ENCODE peak calls at places on chromosomes 11 and 22, in six cellular contexts. U is fibroblast of lung, B is thoracic aorta, X is pancreas, A is HAP-1, L is HL-60. I is an unnamed sample. For H3K27me3, the result is how much of the 10 kb centered on the place peaks cover.

GRCh38 chr11:113184498-113184897 is 129.9 kb upstream of the TTC12 start:
- DNase-seq in L (no peak), B (no peak), U (peak), A (no peak), X (no peak), I (no peak)

GRCh38 chr11:57348636-57349323 is 10.6 kb downstream of the P2RX3 start:
- DNase-seq in A (no peak), U (no peak), X (no peak), B (no peak), L (no peak), I (no peak)

GRCh38 chr11:58573451-58574104 is 2.1 kb downstream of the LPXN start:
- DNase-seq in A (no peak), X (no peak), L (peak), U (peak), B (peak), I (no peak)

GRCh38 chr11:12725863-12726666 is 51.8 kb downstream of the TEAD1 start:
- DNase-seq in U (peak), A (no peak), B (no peak), X (no peak), L (no peak), I (no peak)

GRCh38 chr11:19191530-19192169 is 10.1 kb downstream of the CSRP3 start:
- DNase-seq in A (no peak), U (no peak), X (peak), B (no peak), L (no peak), I (no peak)

GRCh38 chr11:90134420-90135003 is at the start of gene NAALAD2:
- DNase-seq in U (peak), L (no peak), A (peak), B (no peak), X (peak), I (peak)

GRCh38 chr11:44842219-44842618 is 108.5 kb downstream of the TP53I11 start:
- DNase-seq in A (no peak), L (no peak), B (no peak), U (peak), X (no peak), I (no peak)

GRCh38 chr11:35911616-35912165 is 32.2 kb upstream of the LDLRAD3 start:
- DNase-seq in U (no peak), L (no peak), A (no peak), X (no peak), B (no peak), I (no peak)

GRCh38 chr11:13114566-13115465 is 105.7 kb downstream of the RASSF10 start:
- DNase-seq in L (peak), X (peak), B (no peak), U (no peak), A (peak), I (peak)

GRCh38 chr22:44361391-44362126 is 48.8 kb upstream of the SHISAL1 start:
- DNase-seq in U (no peak), B (no peak), A (no peak), X (no peak), L (no peak), I (no peak)

GRCh38 chr11:105244157-105244820 is 104.7 kb upstream of the CARD18 start:
- DNase-seq in X (no peak), B (peak), U (peak), L (no peak), A (no peak), I (no peak)

GRCh38 chr22:42275176-42275575 is 4.7 kb upstream of the TCF20 start:
- DNase-seq in A (no peak), B (no peak), L (no peak), X (no peak), U (no peak), I (no peak)

GRCh38 chr11:31884080-31884479 is 73.0 kb upstream of the PAX6 start:
- DNase-seq in U (no peak), B (no peak), L (no peak), A (no peak), X (no peak), I (no peak)

GRCh38 chr22:29748248-29748893 is 18.4 kb downstream of the ZMAT5 start:
- DNase-seq in X (no peak), A (no peak), U (no peak), L (peak), B (no peak), I (no peak)

GRCh38 chr22:28072066-28072465 is 153.0 kb upstream of the PITPNB start:
- DNase-seq in B (no peak), L (no peak), A (no peak), X (no peak), U (no peak), I (no peak)

GRCh38 chr11:2580061-2580421 is 119.8 kb downstream of the KCNQ1OT1 start:
- DNase-seq in L (no peak), B (no peak), U (no peak), X (no peak), A (peak), I (peak)

GRCh38 chr11:122758974-122759373 is 79.3 kb upstream of the CRTAM start:
- DNase-seq in L (no peak), X (no peak), U (no peak), B (no peak), A (no peak), I (no peak)

GRCh38 chr22:35559354-35560005 is 18.8 kb downstream of the RASD2 start:
- DNase-seq in X (no peak), B (no peak), A (no peak), U (no peak), L (no peak), I (no peak)

GRCh38 chr11:120575461-120575860 is 63.9 kb downstream of the GRIK4 start:
- DNase-seq in L (no peak), X (no peak), U (no peak), A (no peak), B (no peak), I (no peak)

GRCh38 chr11:120577624-120578363 is 66.2 kb downstream of the GRIK4 start:
- DNase-seq in A (no peak), L (no peak), X (no peak), U (no peak), B (no peak), I (no peak)

GRCh38 chr11:120576606-120577005 is 65.1 kb downstream of the GRIK4 start:
- DNase-seq in B (no peak), U (no peak), X (no peak), A (no peak), L (no peak), I (no peak)

GRCh38 chr11:120578591-120579154 is 67.1 kb downstream of the GRIK4 start:
- DNase-seq in L (no peak), X (no peak), U (no peak), A (no peak), B (no peak), I (no peak)

DNA sequence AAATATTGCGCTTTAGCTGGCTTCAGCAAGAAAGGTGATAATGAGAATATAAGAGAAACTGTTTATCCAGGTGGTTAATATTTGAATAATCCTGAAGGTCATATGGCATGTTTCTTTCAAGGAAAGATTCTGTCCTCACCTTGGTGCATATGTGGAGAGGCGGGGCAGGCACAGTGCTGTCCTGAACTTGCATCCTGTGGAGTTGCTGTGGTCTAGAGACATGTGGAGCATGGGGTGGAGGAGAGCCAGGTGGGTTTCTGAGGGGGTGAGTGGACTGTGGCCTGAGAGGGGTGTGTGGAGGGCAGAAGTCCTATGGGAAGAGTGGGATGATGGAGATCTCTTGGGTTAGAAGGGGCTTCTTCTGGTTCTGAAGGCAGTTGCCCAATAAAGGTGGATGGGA is 65.5 kb downstream of the GRIK4 start:
- DNase-seq in B (no peak), L (no peak), U (no peak), X (no peak), A (no peak), I (no peak)
- H3K27me3 ChIP-seq in B (under half), L (under half), U (under half), X (under half), A (under half), I (under half)

GRCh38 chr11:17716807-17717206 is 2.6 kb upstream of the MYOD1 start:
- DNase-seq in B (no peak), L (no peak), U (no peak), A (no peak), X (no peak), I (no peak)

GRCh38 chr11:17711836-17712235 is 7.5 kb upstream of the MYOD1 start:
- DNase-seq in L (no peak), U (no peak), B (no peak), X (no peak), A (no peak), I (no peak)

GRCh38 chr11:17713851-17714250 is 5.5 kb upstream of the MYOD1 start:
- DNase-seq in X (no peak), A (no peak), L (no peak), U (no peak), B (no peak), I (no peak)

GRCh38 chr11:17714870-17715269 is 4.5 kb upstream of the MYOD1 start:
- DNase-seq in B (no peak), U (no peak), A (no peak), L (no peak), X (no peak), I (no peak)

GRCh38 chr11:17714356-17714854 is 5.0 kb upstream of the MYOD1 start:
- DNase-seq in A (no peak), B (no peak), U (no peak), L (no peak), X (no peak), I (no peak)
- H3K27me3 ChIP-seq in A (under half), B (under half), U (under half), L (under half), X (under half), I (under half)

GRCh38 chr11:125957623-125958330 is 11.9 kb downstream of the VSIG10L2 start:
- DNase-seq in B (no peak), X (no peak), A (no peak), U (no peak), L (no peak), I (no peak)
- H3K27me3 ChIP-seq in B (under half), X (under half), A (under half), U (under half), L (under half), I (under half)

GRCh38 chr11:64642418-64642735 is 51.4 kb downstream of the SLC22A12 start:
- DNase-seq in X (no peak), A (no peak), L (no peak), B (no peak), U (no peak), I (no peak)

GRCh38 chr11:64639885-64640284 is 48.9 kb downstream of the SLC22A12 start:
- DNase-seq in A (no peak), L (no peak), U (no peak), X (no peak), B (no peak), I (no peak)

GRCh38 chr11:64643258-64643881 is 52.4 kb downstream of the SLC22A12 start:
- DNase-seq in X (no peak), A (peak), U (no peak), L (no peak), B (no peak), I (peak)

GRCh38 chr11:64642876-64643257 is 51.8 kb downstream of the SLC22A12 start:
- DNase-seq in A (no peak), L (no peak), X (no peak), U (no peak), B (no peak), I (no peak)

GRCh38 chr11:64641596-64642417 is 50.8 kb downstream of the SLC22A12 start:
- DNase-seq in A (no peak), X (no peak), B (no peak), L (no peak), U (no peak), I (no peak)
- H3K27me3 ChIP-seq in A (under half), X (under half), B (under half), L (under half), U (under half), I (under half)